ENCODE peak calls at places on chromosomes 1 and 21, in seven cellular contexts. One of them, this sample, is unnamed.

GRCh38 chr1:160342520-160342919 is 530 bp downstream of the COPA start:
- DNase-seq in GM12865: peak
- DNase-seq in AG04449: no peak
- DNase-seq in breast epithelium: no peak
- DNase-seq in fibroblast of the aortic adventitia: peak
- DNase-seq in astrocyte of the spinal cord: peak
- DNase-seq in BJ: no peak
- DNase-seq in this sample: no peak

GRCh38 chr1:59366352-59366751 is 69.5 kb downstream of the FGGY start:
- DNase-seq in astrocyte of the spinal cord: no peak
- DNase-seq in fibroblast of the aortic adventitia: no peak
- DNase-seq in GM12865: no peak
- DNase-seq in AG04449: no peak
- DNase-seq in breast epithelium: no peak
- DNase-seq in BJ: no peak
- DNase-seq in this sample: no peak

GRCh38 chr21:32256873-32257620 is 21.8 kb downstream of the MIS18A start:
- DNase-seq in astrocyte of the spinal cord: peak
- DNase-seq in GM12865: peak
- DNase-seq in AG04449: peak
- DNase-seq in breast epithelium: no peak
- DNase-seq in BJ: peak
- DNase-seq in fibroblast of the aortic adventitia: peak
- DNase-seq in this sample: peak

GRCh38 chr1:85494074-85494956 is 29.4 kb upstream of the DDAH1 start:
- DNase-seq in fibroblast of the aortic adventitia: no peak
- DNase-seq in GM12865: peak
- DNase-seq in BJ: no peak
- DNase-seq in astrocyte of the spinal cord: no peak
- DNase-seq in breast epithelium: no peak
- DNase-seq in AG04449: no peak
- DNase-seq in this sample: no peak

GRCh38 chr1:232894436-232894835 is 56.0 kb upstream of the NTPCR start:
- DNase-seq in AG04449: no peak
- DNase-seq in breast epithelium: no peak
- DNase-seq in GM12865: no peak
- DNase-seq in BJ: no peak
- DNase-seq in astrocyte of the spinal cord: no peak
- DNase-seq in fibroblast of the aortic adventitia: peak
- DNase-seq in this sample: no peak

GRCh38 chr1:75533085-75533484 is 77.8 kb downstream of the SLC44A5 start:
- DNase-seq in BJ: no peak
- DNase-seq in fibroblast of the aortic adventitia: no peak
- DNase-seq in astrocyte of the spinal cord: no peak
- DNase-seq in GM12865: no peak
- DNase-seq in breast epithelium: no peak
- DNase-seq in AG04449: no peak
- DNase-seq in this sample: no peak

GRCh38 chr1:41819069-41819468 is 99.7 kb downstream of the HIVEP3 start:
- DNase-seq in GM12865: no peak
- DNase-seq in astrocyte of the spinal cord: no peak
- DNase-seq in AG04449: no peak
- DNase-seq in fibroblast of the aortic adventitia: no peak
- DNase-seq in breast epithelium: no peak
- DNase-seq in BJ: no peak
- DNase-seq in this sample: no peak

GRCh38 chr1:26607191-26607590 is 77.6 kb downstream of the RPS6KA1 start:
- DNase-seq in GM12865: no peak
- DNase-seq in AG04449: no peak
- DNase-seq in BJ: no peak
- DNase-seq in astrocyte of the spinal cord: no peak
- DNase-seq in fibroblast of the aortic adventitia: peak
- DNase-seq in breast epithelium: no peak
- DNase-seq in this sample: no peak

GRCh38 chr1:2097386-2098300 is 47.4 kb downstream of the PRKCZ start:
- DNase-seq in GM12865: no peak
- DNase-seq in breast epithelium: no peak
- DNase-seq in astrocyte of the spinal cord: no peak
- DNase-seq in AG04449: no peak
- DNase-seq in BJ: no peak
- DNase-seq in fibroblast of the aortic adventitia: no peak
- DNase-seq in this sample: no peak

GRCh38 chr21:16218682-16219343 is 489.0 kb downstream of the USP25 start:
- DNase-seq in astrocyte of the spinal cord: no peak
- DNase-seq in GM12865: no peak
- DNase-seq in breast epithelium: no peak
- DNase-seq in BJ: no peak
- DNase-seq in AG04449: no peak
- DNase-seq in fibroblast of the aortic adventitia: no peak
- DNase-seq in this sample: no peak

GRCh38 chr1:30419246-30419720 is 304.1 kb downstream of the MATN1 start:
- DNase-seq in GM12865: no peak
- DNase-seq in BJ: no peak
- DNase-seq in fibroblast of the aortic adventitia: no peak
- DNase-seq in astrocyte of the spinal cord: no peak
- DNase-seq in breast epithelium: peak
- DNase-seq in AG04449: no peak
- DNase-seq in this sample: no peak

GRCh38 chr1:59455206-59455605 is 158.3 kb downstream of the FGGY start:
- DNase-seq in breast epithelium: no peak
- DNase-seq in GM12865: no peak
- DNase-seq in astrocyte of the spinal cord: peak
- DNase-seq in fibroblast of the aortic adventitia: peak
- DNase-seq in BJ: no peak
- DNase-seq in AG04449: no peak
- DNase-seq in this sample: no peak

GRCh38 chr1:89607888-89608626 is 24.9 kb upstream of the LRRC8C start:
- DNase-seq in astrocyte of the spinal cord: no peak
- DNase-seq in fibroblast of the aortic adventitia: no peak
- DNase-seq in BJ: no peak
- DNase-seq in AG04449: no peak
- DNase-seq in breast epithelium: no peak
- DNase-seq in GM12865: no peak
- DNase-seq in this sample: no peak

GRCh38 chr1:117405042-117405441 is 37.8 kb downstream of the MAN1A2 start:
- DNase-seq in fibroblast of the aortic adventitia: no peak
- DNase-seq in BJ: no peak
- DNase-seq in breast epithelium: no peak
- DNase-seq in AG04449: no peak
- DNase-seq in GM12865: no peak
- DNase-seq in astrocyte of the spinal cord: no peak
- DNase-seq in this sample: no peak

GRCh38 chr1:16149146-16149545 is 6.7 kb downstream of the EPHA2 start:
- DNase-seq in AG04449: no peak
- DNase-seq in breast epithelium: no peak
- DNase-seq in GM12865: no peak
- DNase-seq in astrocyte of the spinal cord: no peak
- DNase-seq in fibroblast of the aortic adventitia: no peak
- DNase-seq in BJ: no peak
- DNase-seq in this sample: no peak

GRCh38 chr1:170664828-170665617 is 1.1 kb downstream of the PRRX1 start:
- DNase-seq in breast epithelium: no peak
- DNase-seq in astrocyte of the spinal cord: peak
- DNase-seq in fibroblast of the aortic adventitia: peak
- DNase-seq in GM12865: peak
- DNase-seq in AG04449: no peak
- DNase-seq in BJ: no peak
- DNase-seq in this sample: no peak

GRCh38 chr1:21815724-21816311 is 3.8 kb downstream of the LDLRAD2 start:
- DNase-seq in astrocyte of the spinal cord: no peak
- DNase-seq in GM12865: no peak
- DNase-seq in BJ: no peak
- DNase-seq in fibroblast of the aortic adventitia: no peak
- DNase-seq in breast epithelium: no peak
- DNase-seq in AG04449: no peak
- DNase-seq in this sample: no peak

GRCh38 chr1:12567288-12567819 is 50.7 kb downstream of the DHRS3 start:
- DNase-seq in GM12865: no peak
- DNase-seq in BJ: no peak
- DNase-seq in fibroblast of the aortic adventitia: no peak
- DNase-seq in astrocyte of the spinal cord: no peak
- DNase-seq in breast epithelium: no peak
- DNase-seq in AG04449: no peak
- DNase-seq in this sample: no peak

GRCh38 chr1:185733818-185734709 is at the start of gene HMCN1:
- DNase-seq in AG04449: no peak
- DNase-seq in breast epithelium: peak
- DNase-seq in fibroblast of the aortic adventitia: peak
- DNase-seq in BJ: no peak
- DNase-seq in astrocyte of the spinal cord: peak
- DNase-seq in GM12865: peak
- DNase-seq in this sample: no peak

GRCh38 chr1:214551052-214551435 is 358 bp downstream of the PTPN14 start:
- DNase-seq in BJ: no peak
- DNase-seq in breast epithelium: peak
- DNase-seq in GM12865: no peak
- DNase-seq in AG04449: no peak
- DNase-seq in astrocyte of the spinal cord: no peak
- DNase-seq in fibroblast of the aortic adventitia: no peak
- DNase-seq in this sample: no peak

GRCh38 chr1:54581621-54582035 is 33.6 kb downstream of the ACOT11 start:
- DNase-seq in AG04449: peak
- DNase-seq in GM12865: no peak
- DNase-seq in BJ: peak
- DNase-seq in fibroblast of the aortic adventitia: peak
- DNase-seq in astrocyte of the spinal cord: peak
- DNase-seq in breast epithelium: peak
- DNase-seq in this sample: peak

GRCh38 chr1:208238710-208239517 is 5.3 kb downstream of the PLXNA2 start:
- DNase-seq in fibroblast of the aortic adventitia: peak
- DNase-seq in AG04449: no peak
- DNase-seq in breast epithelium: no peak
- DNase-seq in astrocyte of the spinal cord: peak
- DNase-seq in BJ: no peak
- DNase-seq in GM12865: peak
- DNase-seq in this sample: no peak

GRCh38 chr1:6692956-6693355 is 8.7 kb downstream of the DNAJC11 start:
- DNase-seq in breast epithelium: no peak
- DNase-seq in BJ: no peak
- DNase-seq in fibroblast of the aortic adventitia: no peak
- DNase-seq in astrocyte of the spinal cord: no peak
- DNase-seq in GM12865: no peak
- DNase-seq in AG04449: no peak
- DNase-seq in this sample: no peak

GRCh38 chr1:207186503-207186902 is 82.5 kb downstream of the C4BPA start:
- DNase-seq in BJ: no peak
- DNase-seq in breast epithelium: no peak
- DNase-seq in AG04449: peak
- DNase-seq in astrocyte of the spinal cord: peak
- DNase-seq in fibroblast of the aortic adventitia: peak
- DNase-seq in GM12865: no peak
- DNase-seq in this sample: no peak

GRCh38 chr1:62687421-62687902 is 724 bp downstream of the DOCK7 start:
- DNase-seq in GM12865: peak
- DNase-seq in fibroblast of the aortic adventitia: peak
- DNase-seq in BJ: no peak
- DNase-seq in astrocyte of the spinal cord: peak
- DNase-seq in AG04449: no peak
- DNase-seq in breast epithelium: no peak
- DNase-seq in this sample: no peak

GRCh38 chr1:51058863-51059262 is 43.2 kb upstream of the C1orf185 start:
- DNase-seq in BJ: no peak
- DNase-seq in astrocyte of the spinal cord: no peak
- DNase-seq in AG04449: no peak
- DNase-seq in fibroblast of the aortic adventitia: peak
- DNase-seq in GM12865: peak
- DNase-seq in breast epithelium: no peak
- DNase-seq in this sample: peak

GRCh38 chr1:32240140-32240951 is 6.7 kb upstream of the FAM167B start:
- DNase-seq in BJ: no peak
- DNase-seq in astrocyte of the spinal cord: peak
- DNase-seq in fibroblast of the aortic adventitia: peak
- DNase-seq in GM12865: peak
- DNase-seq in breast epithelium: peak
- DNase-seq in AG04449: no peak
- DNase-seq in this sample: no peak

GRCh38 chr1:30668546-30669327 is 54.6 kb downstream of the MATN1 start:
- DNase-seq in BJ: peak
- DNase-seq in GM12865: no peak
- DNase-seq in AG04449: no peak
- DNase-seq in fibroblast of the aortic adventitia: peak
- DNase-seq in astrocyte of the spinal cord: no peak
- DNase-seq in breast epithelium: no peak
- DNase-seq in this sample: no peak

GRCh38 chr1:159823401-159823800 is 3.3 kb upstream of the SLAMF8 start:
- DNase-seq in AG04449: no peak
- DNase-seq in astrocyte of the spinal cord: no peak
- DNase-seq in GM12865: no peak
- DNase-seq in BJ: no peak
- DNase-seq in fibroblast of the aortic adventitia: no peak
- DNase-seq in breast epithelium: no peak
- DNase-seq in this sample: no peak

GRCh38 chr1:77202746-77203145 is 16.5 kb downstream of the PIGK start:
- DNase-seq in fibroblast of the aortic adventitia: peak
- DNase-seq in GM12865: no peak
- DNase-seq in BJ: no peak
- DNase-seq in astrocyte of the spinal cord: no peak
- DNase-seq in AG04449: no peak
- DNase-seq in breast epithelium: no peak
- DNase-seq in this sample: no peak

GRCh38 chr21:26070822-26071425 is 99.6 kb downstream of the APP start:
- DNase-seq in AG04449: peak
- DNase-seq in breast epithelium: no peak
- DNase-seq in fibroblast of the aortic adventitia: peak
- DNase-seq in GM12865: peak
- DNase-seq in BJ: peak
- DNase-seq in astrocyte of the spinal cord: peak
- DNase-seq in this sample: no peak
- H3K4me3 ChIP-seq in AG04449: peak
- H3K4me3 ChIP-seq in breast epithelium: peak
- H3K4me3 ChIP-seq in fibroblast of the aortic adventitia: no peak
- H3K4me3 ChIP-seq in GM12865: peak
- H3K4me3 ChIP-seq in BJ: peak
- H3K4me3 ChIP-seq in astrocyte of the spinal cord: peak
- H3K4me3 ChIP-seq in this sample: peak

GRCh38 chr1:211605613-211606326 is 26.8 kb upstream of the SLC30A1 start:
- DNase-seq in AG04449: no peak
- DNase-seq in astrocyte of the spinal cord: no peak
- DNase-seq in GM12865: no peak
- DNase-seq in breast epithelium: no peak
- DNase-seq in BJ: no peak
- DNase-seq in fibroblast of the aortic adventitia: no peak
- DNase-seq in this sample: no peak
- H3K4me3 ChIP-seq in AG04449: no peak
- H3K4me3 ChIP-seq in astrocyte of the spinal cord: no peak
- H3K4me3 ChIP-seq in GM12865: peak
- H3K4me3 ChIP-seq in breast epithelium: no peak
- H3K4me3 ChIP-seq in BJ: no peak
- H3K4me3 ChIP-seq in fibroblast of the aortic adventitia: no peak
- H3K4me3 ChIP-seq in this sample: no peak

GRCh38 chr21:29939859-29940245 is at the start of gene GRIK1:
- DNase-seq in BJ: no peak
- DNase-seq in AG04449: no peak
- DNase-seq in GM12865: no peak
- DNase-seq in fibroblast of the aortic adventitia: no peak
- DNase-seq in astrocyte of the spinal cord: peak
- DNase-seq in breast epithelium: no peak
- DNase-seq in this sample: no peak
- H3K4me3 ChIP-seq in BJ: no peak
- H3K4me3 ChIP-seq in AG04449: peak
- H3K4me3 ChIP-seq in GM12865: no peak
- H3K4me3 ChIP-seq in fibroblast of the aortic adventitia: peak
- H3K4me3 ChIP-seq in astrocyte of the spinal cord: peak
- H3K4me3 ChIP-seq in breast epithelium: peak
- H3K4me3 ChIP-seq in this sample: peak

GRCh38 chr1:155080250-155081228 is 1.9 kb downstream of the EFNA3 start:
- DNase-seq in fibroblast of the aortic adventitia: no peak
- DNase-seq in AG04449: no peak
- DNase-seq in GM12865: no peak
- DNase-seq in astrocyte of the spinal cord: no peak
- DNase-seq in breast epithelium: no peak
- DNase-seq in BJ: no peak
- DNase-seq in this sample: no peak
- H3K4me3 ChIP-seq in fibroblast of the aortic adventitia: no peak
- H3K4me3 ChIP-seq in AG04449: no peak
- H3K4me3 ChIP-seq in GM12865: no peak
- H3K4me3 ChIP-seq in astrocyte of the spinal cord: no peak
- H3K4me3 ChIP-seq in breast epithelium: peak
- H3K4me3 ChIP-seq in BJ: no peak
- H3K4me3 ChIP-seq in this sample: peak